ENCODE peak calls at places on chromosomes 3 and 15, in four cellular contexts. Y is GM20000, C is fibroblast of lung, B is osteocyte. K is an unnamed sample.

GRCh38 chr15:48440084-48440483 is 108.9 kb downstream of the DUT start:
- DNase-seq in B (no peak), C (peak; percentile 96), Y (no peak), K (no peak)

GRCh38 chr3:14425574-14426304 is 23.3 kb downstream of the SLC6A6 start:
- DNase-seq in C (peak; percentile 30), Y (no peak), B (no peak), K (peak; percentile 92)

GRCh38 chr3:71341721-71342120 is 241.8 kb downstream of the FOXP1 start:
- DNase-seq in Y (no peak), C (peak; percentile 86), B (no peak), K (no peak)

GRCh38 chr3:5464684-5465083 is 277.2 kb downstream of the EDEM1 start:
- DNase-seq in C (no peak), B (no peak), Y (no peak), K (no peak)

GRCh38 chr3:99012051-99012450 is 110.6 kb upstream of the DCBLD2 start:
- DNase-seq in B (no peak), C (peak; percentile 80), Y (peak; percentile 39), K (no peak)

GRCh38 chr15:41568350-41569017 is 9.5 kb downstream of the TYRO3 start:
- DNase-seq in C (no peak), B (no peak), Y (no peak), K (peak; percentile 59)

GRCh38 chr3:67018105-67018788 is 20.1 kb downstream of the KBTBD8 start:
- DNase-seq in Y (no peak), B (no peak), C (no peak), K (no peak)

GRCh38 chr3:49098429-49098828 is 4.6 kb upstream of the QRICH1 start:
- DNase-seq in Y (no peak), C (peak; percentile 48), B (no peak), K (no peak)

GRCh38 chr3:148789156-148789555 is 38.5 kb upstream of the CPB1 start:
- DNase-seq in C (peak; percentile 54), B (no peak), Y (no peak), K (no peak)

GRCh38 chr3:24318668-24319287 is 175.9 kb downstream of the THRB start:
- DNase-seq in B (no peak), Y (no peak), C (peak; percentile 66), K (no peak)

GRCh38 chr3:114380233-114380645 is 86.4 kb downstream of the TIGIT start:
- DNase-seq in Y (no peak), B (no peak), C (peak; percentile 97), K (no peak)

GRCh38 chr3:14324224-14324944 is 78.0 kb upstream of the SLC6A6 start:
- DNase-seq in B (no peak), C (peak; percentile 22), Y (no peak), K (peak; percentile 73)

GRCh38 chr15:51108933-51109550 is 14.3 kb upstream of the TNFAIP8L3 start:
- DNase-seq in C (peak; percentile 100), Y (no peak), B (no peak), K (no peak)

DNA sequence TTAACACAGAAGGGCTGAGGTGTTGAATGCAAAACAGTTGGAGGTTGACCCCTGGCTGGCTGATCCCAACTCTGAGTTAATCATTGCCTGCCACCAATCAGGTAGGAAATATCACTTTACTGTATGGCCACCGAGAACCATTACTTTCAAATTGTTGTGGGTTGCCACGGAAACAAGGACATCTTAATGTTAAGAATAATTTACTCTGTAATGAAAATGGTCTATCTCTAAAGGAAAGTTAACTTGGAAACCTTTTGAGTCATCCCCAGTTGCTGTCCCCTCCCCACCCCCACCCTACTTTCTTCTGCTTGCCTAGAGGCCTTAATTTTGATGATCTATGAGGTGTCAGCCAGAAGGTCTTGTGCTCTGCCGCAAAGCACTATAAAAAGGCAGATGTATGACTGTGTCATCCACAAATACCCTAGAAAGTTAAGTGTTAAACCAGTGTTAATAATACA is 78.7 kb upstream of the SNRK start:
- DNase-seq in B (no peak), C (no peak), Y (no peak), K (no peak)
- TF ChIP-seq CTCF in B (no peak), C (no peak), Y (no peak), K (no peak)

GRCh38 chr3:124032881-124033359 is 41.0 kb upstream of the ROPN1 start:
- DNase-seq in Y (peak; percentile 93), B (peak; percentile 97), C (peak; percentile 85), K (peak; percentile 91)

GRCh38 chr3:124032351-124032880 is 40.5 kb upstream of the ROPN1 start:
- DNase-seq in C (peak; percentile 37), B (no peak), Y (no peak), K (no peak)

GRCh38 chr3:124034016-124034808 is 42.3 kb upstream of the ROPN1 start:
- DNase-seq in B (no peak), Y (peak; percentile 42), C (peak; percentile 69), K (peak; percentile 78)

GRCh38 chr3:124034809-124035152 is 42.9 kb upstream of the ROPN1 start:
- DNase-seq in C (no peak), B (no peak), Y (no peak), K (no peak)

DNA sequence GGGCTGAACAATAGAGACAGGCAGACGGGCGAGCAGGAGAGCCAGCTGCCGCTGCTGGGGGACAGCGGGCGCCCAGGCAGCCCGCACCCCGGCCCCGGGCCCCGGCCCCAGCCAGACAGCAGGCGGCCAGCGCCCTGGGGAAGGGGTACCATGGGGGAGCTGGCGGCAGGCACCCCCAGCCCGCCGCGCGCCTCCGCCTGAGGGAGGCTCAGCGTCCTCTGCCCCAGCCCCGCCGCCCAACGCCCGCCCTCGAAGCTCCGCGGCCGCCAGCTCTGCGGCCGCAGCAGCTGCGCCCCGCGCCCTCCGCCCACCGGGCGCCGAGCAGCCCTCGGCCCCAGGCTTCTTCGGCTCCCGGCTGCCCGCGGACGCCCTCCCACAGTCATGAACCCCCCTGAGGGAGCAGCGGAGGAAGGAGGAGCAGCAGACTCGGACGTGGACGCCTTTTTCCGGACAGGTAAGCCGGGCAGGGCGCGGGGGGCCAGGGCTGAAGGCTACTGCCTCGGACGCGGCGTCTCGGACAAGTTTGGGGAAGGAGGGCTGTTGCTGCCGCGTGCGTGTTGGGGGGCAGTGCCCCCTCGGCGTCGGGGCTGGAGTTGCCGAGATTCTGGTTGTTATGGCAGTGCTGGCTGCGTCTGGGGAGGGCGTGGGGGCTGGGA is 41.6 kb upstream of the ROPN1 start:
- DNase-seq in C (peak; percentile 12), B (peak; percentile 85), Y (peak; percentile 42), K (peak; percentile 75)
- TF ChIP-seq CTCF in C (no peak), B (no peak), Y (no peak), K (no peak)

DNA sequence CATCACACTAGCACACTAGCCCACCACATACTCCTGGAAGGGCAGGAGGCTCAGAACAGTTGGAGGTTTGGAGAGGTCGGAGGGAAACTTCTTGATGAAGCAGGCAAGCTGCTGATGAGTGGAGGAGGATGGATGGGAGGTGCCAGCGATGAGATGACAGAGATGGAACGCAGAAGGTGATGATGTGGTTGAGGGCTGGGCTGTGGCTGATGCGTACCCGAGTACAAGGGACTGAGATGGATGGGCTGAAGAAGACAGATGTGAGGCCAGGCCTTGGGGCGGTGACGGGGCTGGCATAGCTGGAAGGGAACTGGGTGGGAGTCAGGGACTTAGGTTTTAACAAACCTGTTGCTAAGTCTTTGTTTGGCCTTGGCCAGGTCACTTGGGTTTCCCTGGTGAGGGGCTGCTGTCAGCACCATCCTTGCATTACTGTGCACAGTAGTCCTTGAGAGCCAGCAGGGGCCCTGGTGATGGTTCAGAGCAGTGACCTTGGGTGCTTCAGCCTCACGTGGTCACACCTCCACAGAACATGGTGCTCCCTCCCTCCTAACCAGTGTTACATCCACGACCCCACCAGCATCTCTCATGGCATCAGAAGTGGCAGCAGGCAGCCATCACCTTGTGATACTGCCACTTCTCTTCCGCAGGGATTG is 164.5 kb downstream of the SLCO3A1 start:
- DNase-seq in C (no peak), Y (no peak), B (no peak), K (no peak)
- TF ChIP-seq CTCF in C (no peak), Y (no peak), B (no peak), K (no peak)

GRCh38 chr3:183634707-183635106 is 716 bp upstream of the KLHL24 start:
- DNase-seq in Y (no peak), B (no peak), C (no peak), K (peak; percentile 83)

GRCh38 chr3:183637106-183637486 is 1.7 kb downstream of the KLHL24 start:
- DNase-seq in C (no peak), Y (no peak), B (no peak), K (no peak)

GRCh38 chr3:183636221-183637105 is 1.0 kb downstream of the KLHL24 start:
- DNase-seq in B (peak; percentile 95), C (peak; percentile 96), Y (peak; percentile 94), K (peak; percentile 97)

GRCh38 chr3:183635107-183635430 is 354 bp upstream of the KLHL24 start:
- DNase-seq in B (no peak), C (no peak), Y (no peak), K (no peak)

GRCh38 chr3:183635431-183636220 is at the start of gene KLHL24:
- DNase-seq in C (peak; percentile 91), B (peak; percentile 97), Y (peak; percentile 91), K (peak; percentile 97)
- TF ChIP-seq CTCF in C (no peak), B (no peak), Y (no peak), K (no peak)

K was measured in spleen.